ENCODE peak calls at places on chromosomes 2 and 18, in ten cellular contexts. One of them, this sample, is unnamed.

GRCh38 chr18:14086459-14087231 is 45.6 kb downstream of the ZNF519 start:
- DNase-seq in Peyer's patch: no peak
- DNase-seq in heart right ventricle: no peak
- DNase-seq in osteocyte: no peak
- DNase-seq in tibial artery: no peak
- DNase-seq in left ventricle myocardium inferior: no peak
- DNase-seq in fibroblast of mammary gland: peak; percentile 53
- DNase-seq in neural crest cell: peak; percentile 26
- DNase-seq in epithelial cell of esophagus: peak; percentile 29
- DNase-seq in right atrium auricular region: no peak
- DNase-seq in this sample: peak; percentile 29

GRCh38 chr2:112150447-112150846 is 12.3 kb downstream of the FBLN7 start:
- DNase-seq in Peyer's patch: peak; percentile 6
- DNase-seq in heart right ventricle: no peak
- DNase-seq in osteocyte: peak; percentile 81
- DNase-seq in tibial artery: peak; percentile 68
- DNase-seq in left ventricle myocardium inferior: no peak
- DNase-seq in fibroblast of mammary gland: peak; percentile 97
- DNase-seq in neural crest cell: no peak
- DNase-seq in epithelial cell of esophagus: peak; percentile 95
- DNase-seq in right atrium auricular region: peak; percentile 63
- DNase-seq in this sample: no peak

GRCh38 chr2:236359426-236359825 is 95.2 kb upstream of the ASB18 start:
- DNase-seq in Peyer's patch: no peak
- DNase-seq in heart right ventricle: no peak
- DNase-seq in osteocyte: no peak
- DNase-seq in tibial artery: no peak
- DNase-seq in left ventricle myocardium inferior: no peak
- DNase-seq in fibroblast of mammary gland: no peak
- DNase-seq in neural crest cell: no peak
- DNase-seq in epithelial cell of esophagus: no peak
- DNase-seq in right atrium auricular region: peak; percentile 36
- DNase-seq in this sample: no peak

GRCh38 chr2:120964819-120965218 is 229.2 kb downstream of the GLI2 start:
- DNase-seq in Peyer's patch: no peak
- DNase-seq in heart right ventricle: no peak
- DNase-seq in osteocyte: no peak
- DNase-seq in tibial artery: no peak
- DNase-seq in left ventricle myocardium inferior: no peak
- DNase-seq in fibroblast of mammary gland: no peak
- DNase-seq in neural crest cell: no peak
- DNase-seq in epithelial cell of esophagus: no peak
- DNase-seq in right atrium auricular region: no peak
- DNase-seq in this sample: no peak

GRCh38 chr2:112182581-112183034 is 44.4 kb downstream of the FBLN7 start:
- DNase-seq in Peyer's patch: peak; percentile 55
- DNase-seq in heart right ventricle: no peak
- DNase-seq in osteocyte: peak; percentile 72
- DNase-seq in tibial artery: no peak
- DNase-seq in left ventricle myocardium inferior: no peak
- DNase-seq in fibroblast of mammary gland: no peak
- DNase-seq in neural crest cell: no peak
- DNase-seq in epithelial cell of esophagus: no peak
- DNase-seq in right atrium auricular region: no peak
- DNase-seq in this sample: no peak

GRCh38 chr2:29518010-29518409 is 402.8 kb downstream of the CLIP4 start:
- DNase-seq in Peyer's patch: no peak
- DNase-seq in heart right ventricle: no peak
- DNase-seq in osteocyte: no peak
- DNase-seq in tibial artery: no peak
- DNase-seq in left ventricle myocardium inferior: no peak
- DNase-seq in fibroblast of mammary gland: peak; percentile 69
- DNase-seq in neural crest cell: no peak
- DNase-seq in epithelial cell of esophagus: peak; percentile 8
- DNase-seq in right atrium auricular region: no peak
- DNase-seq in this sample: no peak

GRCh38 chr2:175418224-175418843 is 236.8 kb upstream of the ATP5MC3 start:
- DNase-seq in Peyer's patch: no peak
- DNase-seq in heart right ventricle: no peak
- DNase-seq in osteocyte: no peak
- DNase-seq in tibial artery: no peak
- DNase-seq in left ventricle myocardium inferior: no peak
- DNase-seq in fibroblast of mammary gland: no peak
- DNase-seq in neural crest cell: no peak
- DNase-seq in epithelial cell of esophagus: no peak
- DNase-seq in right atrium auricular region: no peak
- DNase-seq in this sample: no peak

GRCh38 chr2:102082591-102083586 is 59.7 kb upstream of the IL1R1 start:
- DNase-seq in Peyer's patch: no peak
- DNase-seq in heart right ventricle: peak; percentile 47
- DNase-seq in osteocyte: no peak
- DNase-seq in tibial artery: peak; percentile 74
- DNase-seq in left ventricle myocardium inferior: no peak
- DNase-seq in fibroblast of mammary gland: peak; percentile 97
- DNase-seq in neural crest cell: no peak
- DNase-seq in epithelial cell of esophagus: peak; percentile 84
- DNase-seq in right atrium auricular region: no peak
- DNase-seq in this sample: no peak

GRCh38 chr2:233929352-233929843 is 12.2 kb downstream of the TRPM8 start:
- DNase-seq in Peyer's patch: no peak
- DNase-seq in heart right ventricle: no peak
- DNase-seq in osteocyte: peak; percentile 48
- DNase-seq in tibial artery: no peak
- DNase-seq in left ventricle myocardium inferior: no peak
- DNase-seq in fibroblast of mammary gland: no peak
- DNase-seq in neural crest cell: no peak
- DNase-seq in epithelial cell of esophagus: peak; percentile 10
- DNase-seq in right atrium auricular region: no peak
- DNase-seq in this sample: no peak

GRCh38 chr18:57426187-57426586 is 9.0 kb upstream of the ONECUT2 start:
- DNase-seq in Peyer's patch: no peak
- DNase-seq in heart right ventricle: no peak
- DNase-seq in osteocyte: no peak
- DNase-seq in tibial artery: no peak
- DNase-seq in left ventricle myocardium inferior: no peak
- DNase-seq in fibroblast of mammary gland: no peak
- DNase-seq in neural crest cell: no peak
- DNase-seq in epithelial cell of esophagus: no peak
- DNase-seq in right atrium auricular region: no peak
- DNase-seq in this sample: no peak

GRCh38 chr2:16890081-16890480 is 224.4 kb upstream of the CYRIA start:
- DNase-seq in Peyer's patch: no peak
- DNase-seq in heart right ventricle: no peak
- DNase-seq in osteocyte: no peak
- DNase-seq in tibial artery: no peak
- DNase-seq in left ventricle myocardium inferior: no peak
- DNase-seq in fibroblast of mammary gland: no peak
- DNase-seq in neural crest cell: no peak
- DNase-seq in epithelial cell of esophagus: peak; percentile 27
- DNase-seq in right atrium auricular region: no peak
- DNase-seq in this sample: no peak
- TF ChIP-seq CTCF in Peyer's patch: no peak
- TF ChIP-seq CTCF in heart right ventricle: no peak
- TF ChIP-seq CTCF in osteocyte: no peak
- TF ChIP-seq CTCF in tibial artery: no peak
- TF ChIP-seq CTCF in left ventricle myocardium inferior: no peak
- TF ChIP-seq CTCF in fibroblast of mammary gland: no peak
- TF ChIP-seq CTCF in neural crest cell: no peak
- TF ChIP-seq CTCF in epithelial cell of esophagus: no peak
- TF ChIP-seq CTCF in right atrium auricular region: no peak
- TF ChIP-seq CTCF in this sample: no peak

DNA sequence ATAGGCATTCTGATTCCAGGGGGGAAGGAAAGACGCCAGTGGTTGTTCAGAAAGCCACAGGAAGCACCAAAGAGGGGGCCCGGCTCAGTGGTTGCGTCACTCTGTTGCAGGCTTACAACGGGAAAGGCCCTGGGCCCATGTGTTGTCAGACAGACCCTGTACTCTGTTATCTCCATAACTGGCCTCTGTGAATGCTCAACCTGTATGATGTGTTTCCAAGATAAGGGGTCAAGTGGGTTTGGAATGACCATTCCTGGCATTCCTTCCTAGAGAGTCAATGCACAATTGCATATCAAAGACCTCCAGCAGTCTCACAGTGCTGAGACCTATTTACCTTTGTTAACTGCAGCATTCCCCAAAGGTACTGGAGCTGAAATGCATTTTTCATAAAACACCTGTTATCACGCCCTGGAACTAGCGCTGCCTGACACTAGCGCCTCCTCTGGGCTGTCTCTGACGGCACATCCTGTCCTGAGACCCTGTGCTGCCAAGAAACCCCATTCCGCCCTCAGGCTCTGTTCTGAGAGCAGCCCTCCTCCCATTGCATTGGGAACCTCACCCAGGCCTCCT is 13.2 kb upstream of the LRRFIP1 start:
- DNase-seq in Peyer's patch: no peak
- DNase-seq in heart right ventricle: no peak
- DNase-seq in osteocyte: no peak
- DNase-seq in tibial artery: no peak
- DNase-seq in left ventricle myocardium inferior: no peak
- DNase-seq in fibroblast of mammary gland: no peak
- DNase-seq in neural crest cell: no peak
- DNase-seq in epithelial cell of esophagus: no peak
- DNase-seq in right atrium auricular region: no peak
- DNase-seq in this sample: no peak
- TF ChIP-seq CTCF in Peyer's patch: no peak
- TF ChIP-seq CTCF in heart right ventricle: no peak
- TF ChIP-seq CTCF in osteocyte: no peak
- TF ChIP-seq CTCF in tibial artery: no peak
- TF ChIP-seq CTCF in left ventricle myocardium inferior: no peak
- TF ChIP-seq CTCF in fibroblast of mammary gland: no peak
- TF ChIP-seq CTCF in neural crest cell: peak; percentile 27
- TF ChIP-seq CTCF in epithelial cell of esophagus: no peak
- TF ChIP-seq CTCF in right atrium auricular region: no peak
- TF ChIP-seq CTCF in this sample: no peak

DNA sequence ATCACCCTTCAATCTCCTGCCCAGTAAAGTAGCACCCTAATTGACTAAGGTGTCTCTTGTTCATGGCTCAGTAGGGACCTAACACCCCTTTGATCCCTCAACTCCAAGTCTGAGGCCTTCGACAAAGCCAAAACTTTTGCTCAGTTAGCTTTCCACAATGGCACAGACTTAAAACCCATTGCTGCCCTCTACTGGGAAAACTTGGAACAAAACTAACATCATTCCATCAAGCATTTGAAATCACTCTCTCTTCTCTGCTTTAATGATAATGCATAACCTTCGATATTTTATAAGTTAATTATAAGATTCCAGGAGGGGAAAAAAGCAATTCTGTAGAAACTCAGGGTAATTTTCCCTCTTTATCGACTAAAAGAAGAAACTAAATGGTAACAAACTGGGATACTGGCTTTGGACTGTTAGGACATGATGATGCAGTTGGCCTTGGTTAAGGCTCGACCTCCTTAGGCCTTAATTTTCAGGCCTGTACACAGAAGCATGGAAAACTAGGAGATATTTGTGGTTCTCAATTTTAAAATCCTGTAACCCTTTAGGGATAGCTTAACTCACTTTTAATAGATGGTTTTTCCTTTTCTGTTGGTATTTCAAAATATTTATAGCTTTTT is 127.8 kb downstream of the STK39 start:
- DNase-seq in Peyer's patch: no peak
- DNase-seq in heart right ventricle: peak; percentile 36
- DNase-seq in osteocyte: no peak
- DNase-seq in tibial artery: no peak
- DNase-seq in left ventricle myocardium inferior: no peak
- DNase-seq in fibroblast of mammary gland: peak; percentile 76
- DNase-seq in neural crest cell: peak; percentile 44
- DNase-seq in epithelial cell of esophagus: peak; percentile 73
- DNase-seq in right atrium auricular region: no peak
- DNase-seq in this sample: peak; percentile 35
- TF ChIP-seq CTCF in Peyer's patch: no peak
- TF ChIP-seq CTCF in heart right ventricle: peak; percentile 63
- TF ChIP-seq CTCF in osteocyte: peak; percentile 74
- TF ChIP-seq CTCF in tibial artery: peak; percentile 48
- TF ChIP-seq CTCF in left ventricle myocardium inferior: peak; percentile 67
- TF ChIP-seq CTCF in fibroblast of mammary gland: peak; percentile 73
- TF ChIP-seq CTCF in neural crest cell: peak; percentile 72
- TF ChIP-seq CTCF in epithelial cell of esophagus: peak; percentile 72
- TF ChIP-seq CTCF in right atrium auricular region: peak; percentile 37
- TF ChIP-seq CTCF in this sample: peak; percentile 52

GRCh38 chr2:182667321-182667695 is 48.7 kb upstream of the DNAJC10 start:
- DNase-seq in Peyer's patch: no peak
- DNase-seq in heart right ventricle: no peak
- DNase-seq in osteocyte: no peak
- DNase-seq in tibial artery: no peak
- DNase-seq in left ventricle myocardium inferior: no peak
- DNase-seq in fibroblast of mammary gland: no peak
- DNase-seq in neural crest cell: no peak
- DNase-seq in epithelial cell of esophagus: no peak
- DNase-seq in right atrium auricular region: no peak
- DNase-seq in this sample: no peak

GRCh38 chr2:182672471-182673165 is 43.4 kb upstream of the DNAJC10 start:
- DNase-seq in Peyer's patch: no peak
- DNase-seq in heart right ventricle: no peak
- DNase-seq in osteocyte: no peak
- DNase-seq in tibial artery: no peak
- DNase-seq in left ventricle myocardium inferior: no peak
- DNase-seq in fibroblast of mammary gland: peak; percentile 80
- DNase-seq in neural crest cell: no peak
- DNase-seq in epithelial cell of esophagus: peak; percentile 69
- DNase-seq in right atrium auricular region: no peak
- DNase-seq in this sample: no peak

GRCh38 chr2:182668671-182669070 is 47.4 kb upstream of the DNAJC10 start:
- DNase-seq in Peyer's patch: no peak
- DNase-seq in heart right ventricle: no peak
- DNase-seq in osteocyte: no peak
- DNase-seq in tibial artery: no peak
- DNase-seq in left ventricle myocardium inferior: no peak
- DNase-seq in fibroblast of mammary gland: no peak
- DNase-seq in neural crest cell: no peak
- DNase-seq in epithelial cell of esophagus: peak; percentile 53
- DNase-seq in right atrium auricular region: no peak
- DNase-seq in this sample: no peak

GRCh38 chr2:182664212-182664611 is 51.8 kb upstream of the DNAJC10 start:
- DNase-seq in Peyer's patch: no peak
- DNase-seq in heart right ventricle: no peak
- DNase-seq in osteocyte: no peak
- DNase-seq in tibial artery: no peak
- DNase-seq in left ventricle myocardium inferior: no peak
- DNase-seq in fibroblast of mammary gland: no peak
- DNase-seq in neural crest cell: no peak
- DNase-seq in epithelial cell of esophagus: no peak
- DNase-seq in right atrium auricular region: no peak
- DNase-seq in this sample: no peak

DNA sequence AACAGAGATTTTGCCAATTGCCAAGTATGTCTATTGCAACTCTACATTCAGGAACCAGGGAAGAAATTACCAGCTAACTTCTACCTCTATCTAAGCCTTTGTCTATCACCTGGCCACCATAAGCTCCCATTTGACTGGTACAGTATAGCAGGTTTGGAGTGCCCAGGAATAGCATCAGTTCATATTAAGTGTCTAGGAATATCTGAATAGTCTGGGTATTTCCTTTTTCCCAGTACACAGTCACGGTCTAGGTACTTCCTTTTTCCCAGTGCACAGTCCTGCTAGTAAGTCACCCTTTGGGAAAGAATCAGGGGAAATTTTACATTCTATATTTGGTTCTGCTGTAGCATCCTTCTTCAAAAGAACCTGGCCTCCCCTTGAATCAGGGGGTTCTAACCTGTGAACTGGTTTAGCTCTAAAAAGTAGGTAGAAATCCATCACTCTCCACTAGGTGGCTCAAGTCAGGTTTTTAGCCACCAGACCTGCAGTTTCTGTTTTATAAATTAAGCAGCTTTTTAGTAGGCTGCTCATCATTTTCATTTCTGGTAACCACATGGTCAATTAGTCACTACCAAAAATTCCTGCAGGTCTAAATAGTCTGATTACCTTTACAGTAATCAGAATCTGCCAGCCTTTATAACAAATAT is 49.3 kb upstream of the DNAJC10 start:
- DNase-seq in Peyer's patch: no peak
- DNase-seq in heart right ventricle: no peak
- DNase-seq in osteocyte: no peak
- DNase-seq in tibial artery: no peak
- DNase-seq in left ventricle myocardium inferior: no peak
- DNase-seq in fibroblast of mammary gland: peak; percentile 46
- DNase-seq in neural crest cell: no peak
- DNase-seq in epithelial cell of esophagus: peak; percentile 39
- DNase-seq in right atrium auricular region: no peak
- DNase-seq in this sample: no peak
- TF ChIP-seq CTCF in Peyer's patch: peak; percentile 20
- TF ChIP-seq CTCF in heart right ventricle: no peak
- TF ChIP-seq CTCF in osteocyte: peak; percentile 63
- TF ChIP-seq CTCF in tibial artery: peak; percentile 37
- TF ChIP-seq CTCF in left ventricle myocardium inferior: peak; percentile 53
- TF ChIP-seq CTCF in fibroblast of mammary gland: peak; percentile 62
- TF ChIP-seq CTCF in neural crest cell: peak; percentile 68
- TF ChIP-seq CTCF in epithelial cell of esophagus: peak; percentile 65
- TF ChIP-seq CTCF in right atrium auricular region: no peak
- TF ChIP-seq CTCF in this sample: peak; percentile 50

This sample was measured in nephron progenitor cell.